ENCODE peak calls at places on chromosomes 16 and 17, in seven cellular contexts. I is A172; Z is effector CD4-positive, alpha-beta T cell; R is heart right ventricle; J is HFFc6; G is HTR-8/SVneo; D is activated T-helper 1 cell treated with Interleukin-2 at 50 U/mL for 16 hours. A is an unnamed sample.

GRCh38 chr16:64158941-64159588 is 962.8 kb downstream of the CDH11 start:
- DNase-seq in I (no peak), Z (no peak), R (no peak), J (no peak), G (no peak), D (no peak), A (no peak)

GRCh38 chr17:55301521-55302406 is 37.0 kb downstream of the HLF start:
- DNase-seq in I (no peak), Z (no peak), R (peak), J (no peak), G (no peak), D (no peak), A (peak)

GRCh38 chr17:67534941-67535340 is 157.9 kb downstream of the PITPNC1 start:
- DNase-seq in I (no peak), Z (no peak), R (no peak), J (no peak), G (no peak), D (no peak), A (no peak)

GRCh38 chr17:46115687-46116086 is 77.5 kb downstream of the KANSL1 start:
- DNase-seq in I (no peak), Z (no peak), R (peak), J (no peak), G (no peak), D (no peak), A (no peak)

GRCh38 chr17:336110-337021 is 16.2 kb downstream of the RPH3AL start:
- DNase-seq in I (no peak), Z (no peak), R (peak), J (no peak), G (no peak), D (no peak), A (no peak)

GRCh38 chr16:61813339-61813738 is 222.9 kb downstream of the CDH8 start:
- DNase-seq in I (no peak), Z (no peak), R (no peak), J (no peak), G (no peak), D (no peak), A (no peak)

GRCh38 chr16:22664561-22664997 is 149.4 kb upstream of the HS3ST2 start:
- DNase-seq in I (no peak), Z (no peak), R (no peak), J (no peak), G (no peak), D (no peak), A (no peak)

GRCh38 chr17:72566671-72567484 is 446.1 kb downstream of the SOX9 start:
- DNase-seq in I (no peak), Z (no peak), R (no peak), J (no peak), G (no peak), D (no peak), A (no peak)

GRCh38 chr17:18191071-18191667 is 7.5 kb downstream of the ALKBH5 start:
- DNase-seq in I (no peak), Z (no peak), R (peak), J (no peak), G (no peak), D (no peak), A (no peak)

GRCh38 chr16:84947022-84947421 is 64.3 kb downstream of the ZDHHC7 start:
- DNase-seq in I (peak), Z (no peak), R (no peak), J (no peak), G (no peak), D (no peak), A (no peak)

GRCh38 chr16:57374067-57374534 is 1.8 kb downstream of the CX3CL1 start:
- DNase-seq in I (no peak), Z (no peak), R (no peak), J (no peak), G (no peak), D (no peak), A (no peak)

GRCh38 chr16:56013962-56014552 is 138.9 kb upstream of the CES5A start:
- DNase-seq in I (peak), Z (no peak), R (peak), J (no peak), G (no peak), D (no peak), A (no peak)

GRCh38 chr16:49563666-49564065 is 190.1 kb downstream of the C16orf78 start:
- DNase-seq in I (no peak), Z (no peak), R (no peak), J (no peak), G (no peak), D (no peak), A (no peak)

GRCh38 chr17:76268015-76268749 is 3.0 kb downstream of the UBALD2 start:
- DNase-seq in I (peak), Z (peak), R (peak), J (peak), G (no peak), D (peak), A (no peak)

GRCh38 chr17:72166040-72166439 is 45.2 kb downstream of the SOX9 start:
- DNase-seq in I (no peak), Z (no peak), R (no peak), J (no peak), G (no peak), D (no peak), A (no peak)

GRCh38 chr17:28996554-28997096 is 9.2 kb downstream of the SEZ6 start:
- DNase-seq in I (no peak), Z (no peak), R (no peak), J (no peak), G (no peak), D (no peak), A (no peak)

GRCh38 chr17:20116683-20117309 is 107.6 kb downstream of the SPECC1 start:
- DNase-seq in I (peak), Z (peak), R (peak), J (peak), G (peak), D (peak), A (no peak)

A was measured in NCI-H1092.